ENCODE peak calls at places on chromosome 14, in ten cellular contexts. E is gastrocnemius medialis, R is A549, U is heart left ventricle, Z is sigmoid colon, Y is Peyer's patch, B is K562, J is breast epithelium, C is HCT116, D is uterus. F is an unnamed sample.

GRCh38 chr14:89221109-89221508 is 195.9 kb downstream of the FOXN3 start:
- DNase-seq in J (no peak), U (no peak), Y (no peak), E (no peak), D (no peak), R (no peak), B (no peak), Z (no peak), C (no peak), F (no peak)

GRCh38 chr14:58587271-58587670 is 50.5 kb upstream of the DACT1 start:
- DNase-seq in D (no peak), J (no peak), C (no peak), Z (no peak), Y (no peak), E (no peak), R (no peak), U (no peak), B (no peak), F (no peak)

GRCh38 chr14:99120147-99121026 is 151.6 kb downstream of the BCL11B start:
- DNase-seq in B (no peak), U (no peak), E (no peak), Z (no peak), Y (no peak), D (no peak), J (peak), R (no peak), C (no peak), F (no peak)

GRCh38 chr14:59208224-59208814 is 19.9 kb downstream of the DAAM1 start:
- DNase-seq in Z (no peak), D (peak), B (peak), R (no peak), U (no peak), C (no peak), E (no peak), J (no peak), Y (no peak), F (no peak)

GRCh38 chr14:34501004-34501580 is 38.4 kb downstream of the EAPP start:
- DNase-seq in Z (no peak), U (no peak), E (no peak), R (no peak), C (no peak), J (no peak), B (no peak), D (no peak), Y (no peak), F (no peak)

GRCh38 chr14:55128386-55129085 is 516 bp upstream of the LGALS3 start:
- DNase-seq in J (no peak), R (no peak), B (no peak), Y (no peak), Z (no peak), D (no peak), E (no peak), U (no peak), C (no peak), F (no peak)

GRCh38 chr14:58738189-58738836 is 100.6 kb downstream of the DACT1 start:
- DNase-seq in U (no peak), Z (no peak), J (no peak), D (no peak), Y (no peak), E (no peak), C (no peak), B (no peak), R (no peak), F (no peak)

GRCh38 chr14:43141636-43142191 is 1365.4 kb downstream of the FSCB start:
- DNase-seq in R (no peak), E (no peak), Z (no peak), B (no peak), J (no peak), Y (no peak), D (no peak), C (no peak), U (no peak), F (no peak)

GRCh38 chr14:57962293-57962996 is 96.6 kb upstream of the SLC35F4 start:
- DNase-seq in Z (no peak), U (no peak), R (no peak), C (no peak), E (no peak), J (no peak), B (no peak), Y (no peak), D (peak), F (no peak)

GRCh38 chr14:51396222-51396815 is 156.3 kb downstream of the TMX1 start:
- DNase-seq in R (peak), U (peak), Z (peak), B (no peak), Y (no peak), J (peak), C (no peak), D (peak), E (peak), F (peak)
- H3K27ac ChIP-seq in R (peak), U (peak), Z (peak), B (no peak), Y (peak), J (peak), C (no peak), D (peak), E (peak), F (peak)

GRCh38 chr14:52914295-52914694 is 36.6 kb downstream of the FERMT2 start:
- DNase-seq in D (no peak), B (no peak), R (no peak), E (no peak), J (no peak), U (no peak), Z (no peak), Y (no peak), C (no peak), F (no peak)
- TF ChIP-seq POLR2A in D (no peak), B (no peak), R (no peak), E (no peak), J (no peak), U (no peak), Z (no peak), Y (no peak), C (no peak), F (no peak)

DNA sequence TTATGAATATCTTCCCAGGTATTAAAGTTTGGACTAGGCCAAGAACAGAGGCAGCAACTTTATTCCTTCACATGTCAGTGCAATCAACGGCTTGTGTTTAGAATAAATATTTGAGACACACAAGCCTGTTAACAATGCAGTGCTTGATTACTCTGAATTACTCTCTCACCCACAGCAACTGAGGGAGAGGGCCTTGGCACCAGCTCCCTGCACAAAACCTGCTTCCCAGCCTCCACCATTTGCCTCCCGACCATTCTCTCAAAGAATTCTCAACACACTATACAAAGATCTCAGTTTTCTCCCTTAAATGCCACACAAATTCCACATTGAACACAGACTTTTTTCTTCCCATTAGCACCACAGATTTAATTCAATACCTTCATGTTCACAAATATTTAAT is 77.0 kb downstream of the STON2 start:
- DNase-seq in Y (no peak), B (no peak), U (no peak), Z (no peak), E (no peak), D (no peak), J (no peak), R (no peak), C (no peak), F (no peak)
- H3K27ac ChIP-seq in Y (no peak), B (no peak), U (no peak), Z (no peak), E (no peak), D (no peak), J (no peak), R (no peak), C (no peak), F (no peak)

GRCh38 chr14:77040059-77040308 is 11.5 kb upstream of the IRF2BPL start:
- DNase-seq in Z (no peak), Y (no peak), U (no peak), J (no peak), D (no peak), C (no peak), B (no peak), R (no peak), E (no peak), F (no peak)
- TF ChIP-seq POLR2A in Z (no peak), Y (no peak), U (peak), J (no peak), D (no peak), C (no peak), B (peak), R (no peak), E (peak), F (peak)

GRCh38 chr14:105563347-105563737 is 37.0 kb downstream of the TMEM121 start:
- DNase-seq in D (no peak), R (no peak), J (no peak), B (no peak), Z (no peak), C (no peak), E (no peak), Y (no peak), U (no peak), F (no peak)

GRCh38 chr14:105562713-105563346 is 36.4 kb downstream of the TMEM121 start:
- DNase-seq in B (no peak), Z (peak), D (no peak), R (no peak), Y (no peak), J (no peak), E (no peak), C (no peak), U (no peak), F (no peak)
- H3K27ac ChIP-seq in B (no peak), Z (no peak), D (no peak), R (no peak), Y (no peak), J (no peak), E (no peak), C (peak), U (no peak), F (no peak)

GRCh38 chr14:73717247-73717646 is 3.1 kb upstream of the PNMA1 start:
- DNase-seq in E (no peak), U (no peak), Z (no peak), B (no peak), R (no peak), Y (no peak), J (no peak), D (peak), C (no peak), F (no peak)

GRCh38 chr14:73713804-73714655 is at the start of gene PNMA1:
- DNase-seq in Z (peak), R (peak), U (peak), Y (peak), D (peak), E (peak), C (no peak), J (peak), B (peak), F (peak)

GRCh38 chr14:73713206-73713803 is 879 bp downstream of the PNMA1 start:
- DNase-seq in J (peak), Z (no peak), B (no peak), C (no peak), U (no peak), R (peak), E (no peak), Y (no peak), D (no peak), F (no peak)

GRCh38 chr14:73714656-73715081 is 485 bp upstream of the PNMA1 start:
- DNase-seq in R (peak), C (no peak), J (no peak), Y (no peak), E (no peak), U (no peak), Z (no peak), B (peak), D (no peak), F (no peak)

GRCh38 chr14:73715707-73716106 is 1.5 kb upstream of the PNMA1 start:
- DNase-seq in B (no peak), D (no peak), J (no peak), C (no peak), R (no peak), Z (no peak), Y (no peak), E (no peak), U (no peak), F (no peak)
- TF ChIP-seq POLR2A in B (no peak), D (no peak), J (no peak), C (no peak), R (no peak), Z (no peak), Y (no peak), E (no peak), U (no peak), F (no peak)

GRCh38 chr14:68391292-68392014 is 401.4 kb downstream of the ZFP36L1 start:
- DNase-seq in Z (no peak), B (no peak), D (peak), U (peak), J (peak), C (no peak), R (no peak), Y (no peak), E (peak), F (no peak)
- H3K27ac ChIP-seq in Z (peak), B (no peak), D (peak), U (peak), J (peak), C (no peak), R (no peak), Y (peak), E (peak), F (no peak)

GRCh38 chr14:102539544-102540309 is 30.2 kb upstream of the ANKRD9 start:
- DNase-seq in Y (no peak), U (peak), Z (no peak), D (no peak), J (no peak), R (no peak), B (peak), C (no peak), E (no peak), F (no peak)
- TF ChIP-seq POLR2A in Y (no peak), U (no peak), Z (no peak), D (no peak), J (no peak), R (no peak), B (no peak), C (no peak), E (no peak), F (no peak)